ENCODE peak calls at places on chromosomes 16 and 17, in seven cellular contexts. V is SW480; N is AG10803; Z is stimulated activated CD4-positive, alpha-beta T cell treated with anti-CD3 and anti-CD28 coated beads, Interleukin-4, amount 100 ng/mL, for 24 hours; R is NCI-H774; K is GM04503; X is stimulated activated CD8-positive, alpha-beta memory T cell treated with anti-CD3 and anti-CD28 coated beads, Interleukin-12 subunit alpha, Interleukin-12 subunit beta, amount 100 ng/mL, for 4 hours. F is an unnamed sample.

GRCh38 chr16:86635181-86635580 is 56.8 kb downstream of the FOXL1 start:
- DNase-seq in V (no peak), N (peak; percentile 27), Z (no peak), R (no peak), K (no peak), X (no peak), F (no peak)

GRCh38 chr17:75504347-75505151 is 10.8 kb downstream of the CASKIN2 start:
- DNase-seq in V (peak; percentile 49), N (peak; percentile 6), Z (peak; percentile 23), R (peak; percentile 4), K (no peak), X (no peak), F (no peak)

GRCh38 chr17:1060991-1061390 is 64.1 kb downstream of the TIMM22 start:
- DNase-seq in V (peak; percentile 97), N (peak; percentile 97), Z (no peak), R (peak; percentile 1), K (peak; percentile 87), X (no peak), F (peak; percentile 99)

GRCh38 chr17:75364078-75364477 is 41.4 kb downstream of the GRB2 start:
- DNase-seq in V (peak; percentile 33), N (peak; percentile 82), Z (no peak), R (no peak), K (peak; percentile 44), X (no peak), F (peak; percentile 68)

GRCh38 chr17:61551255-61551742 is 39.7 kb downstream of the NACA2 start:
- DNase-seq in V (peak; percentile 60), N (peak; percentile 47), Z (no peak), R (peak; percentile 30), K (peak; percentile 8), X (no peak), F (peak; percentile 67)

GRCh38 chr17:33028778-33029177 is 37.1 kb downstream of the SPACA3 start:
- DNase-seq in V (no peak), N (no peak), Z (no peak), R (no peak), K (no peak), X (no peak), F (no peak)

GRCh38 chr17:10243905-10244844 is 45.8 kb upstream of the GAS7 start:
- DNase-seq in V (no peak), N (peak; percentile 72), Z (no peak), R (no peak), K (peak; percentile 30), X (no peak), F (peak; percentile 81)

GRCh38 chr16:11079657-11080187 is 135.4 kb downstream of the CLEC16A start:
- DNase-seq in V (no peak), N (peak; percentile 93), Z (peak; percentile 23), R (no peak), K (peak; percentile 89), X (no peak), F (peak; percentile 63)

GRCh38 chr16:50235581-50235980 is 30.8 kb upstream of the ADCY7 start:
- DNase-seq in V (no peak), N (no peak), Z (no peak), R (no peak), K (no peak), X (no peak), F (no peak)

GRCh38 chr17:64406321-64407200 is 15.9 kb upstream of the PECAM1 start:
- DNase-seq in V (peak; percentile 33), N (no peak), Z (no peak), R (no peak), K (no peak), X (no peak), F (no peak)

GRCh38 chr17:32877164-32877764 is 340 bp upstream of the MYO1D start:
- DNase-seq in V (peak; percentile 85), N (peak; percentile 86), Z (peak; percentile 91), R (peak; percentile 95), K (no peak), X (peak; percentile 88), F (peak; percentile 97)

GRCh38 chr17:78610951-78611511 is 33.8 kb upstream of the DNAH17 start:
- DNase-seq in V (no peak), N (no peak), Z (no peak), R (no peak), K (no peak), X (no peak), F (no peak)

GRCh38 chr17:20284018-20284417 is 183.3 kb downstream of the LGALS9B start:
- DNase-seq in V (no peak), N (peak; percentile 20), Z (no peak), R (no peak), K (no peak), X (no peak), F (no peak)

GRCh38 chr16:73171901-73172619 is 124.1 kb upstream of the ZFHX3 start:
- DNase-seq in V (no peak), N (no peak), Z (no peak), R (no peak), K (no peak), X (no peak), F (no peak)

GRCh38 chr17:77282524-77283515 is 142.1 kb downstream of the SEC14L1 start:
- DNase-seq in V (peak; percentile 67), N (peak; percentile 19), Z (no peak), R (no peak), K (no peak), X (no peak), F (no peak)

GRCh38 chr17:62017912-62018311 is 47.2 kb downstream of the MED13 start:
- DNase-seq in V (no peak), N (no peak), Z (no peak), R (no peak), K (no peak), X (no peak), F (no peak)

GRCh38 chr17:29616300-29617048 is 6.2 kb downstream of the CORO6 start:
- DNase-seq in V (no peak), N (no peak), Z (no peak), R (no peak), K (no peak), X (no peak), F (no peak)

GRCh38 chr17:71572343-71572742 is 548.5 kb upstream of the SOX9 start:
- DNase-seq in V (no peak), N (no peak), Z (no peak), R (no peak), K (no peak), X (no peak), F (no peak)

GRCh38 chr17:27396941-27397340 is 59.3 kb upstream of the KSR1 start:
- DNase-seq in V (no peak), N (peak; percentile 87), Z (no peak), R (no peak), K (peak; percentile 69), X (no peak), F (peak; percentile 79)

GRCh38 chr17:33990943-33991706 is 264.0 kb upstream of the CCL2 start:
- DNase-seq in V (peak; percentile 17), N (no peak), Z (no peak), R (no peak), K (no peak), X (no peak), F (no peak)

GRCh38 chr17:77708049-77708448 is 250.5 kb upstream of the TNRC6C start:
- DNase-seq in V (no peak), N (no peak), Z (no peak), R (no peak), K (no peak), X (no peak), F (no peak)

GRCh38 chr17:65385726-65386125 is 175.7 kb downstream of the AXIN2 start:
- DNase-seq in V (no peak), N (no peak), Z (no peak), R (no peak), K (no peak), X (no peak), F (no peak)

GRCh38 chr17:19996502-19996901 is 12.7 kb upstream of the SPECC1 start:
- DNase-seq in V (peak; percentile 49), N (no peak), Z (no peak), R (no peak), K (no peak), X (no peak), F (no peak)

GRCh38 chr17:47087093-47087492 is 102.0 kb downstream of the CDC27 start:
- DNase-seq in V (peak; percentile 34), N (no peak), Z (no peak), R (no peak), K (no peak), X (no peak), F (no peak)

GRCh38 chr17:18182190-18182977 is 1.2 kb upstream of the ALKBH5 start:
- DNase-seq in V (no peak), N (no peak), Z (no peak), R (no peak), K (no peak), X (no peak), F (no peak)

GRCh38 chr16:85662036-85662812 is 26.5 kb downstream of the GINS2 start:
- DNase-seq in V (no peak), N (no peak), Z (no peak), R (no peak), K (no peak), X (no peak), F (no peak)

GRCh38 chr16:84599528-84600202 is 18.2 kb downstream of the COTL1 start:
- DNase-seq in V (peak; percentile 20), N (peak; percentile 82), Z (peak; percentile 78), R (no peak), K (peak; percentile 61), X (peak; percentile 53), F (peak; percentile 67)

GRCh38 chr17:64146418-64147109 is 16.6 kb upstream of the ERN1 start:
- DNase-seq in V (peak; percentile 68), N (peak; percentile 74), Z (peak; percentile 55), R (peak; percentile 60), K (no peak), X (peak; percentile 37), F (peak; percentile 46)

GRCh38 chr16:87955302-87956168 is 4.3 kb downstream of the BANP start:
- DNase-seq in V (no peak), N (peak; percentile 57), Z (no peak), R (no peak), K (no peak), X (no peak), F (no peak)

GRCh38 chr16:67236551-67237395 is 9.8 kb downstream of the TMEM208 start:
- DNase-seq in V (peak; percentile 35), N (peak; percentile 33), Z (peak; percentile 80), R (peak; percentile 4), K (no peak), X (no peak), F (peak; percentile 86)

GRCh38 chr17:7479389-7480192 is at the start of gene ZBTB4:
- DNase-seq in V (peak; percentile 66), N (peak; percentile 48), Z (peak; percentile 58), R (peak; percentile 1), K (no peak), X (peak; percentile 57), F (peak; percentile 66)

F was measured in AG08395.